ENCODE peak calls at places on chromosomes 3 and 15, in seven cellular contexts. One of them, this sample, is unnamed. For H3K27me3, the result is how much of the 10 kb centered on the place peaks cover.

GRCh38 chr3:194806991-194807685 is 121.5 kb downstream of the FAM43A start:
- DNase-seq in K562: no peak
- DNase-seq in sigmoid colon: no peak
- DNase-seq in suprapubic skin: no peak
- DNase-seq in stomach: no peak
- DNase-seq in tibial nerve: no peak
- DNase-seq in esophagus muscularis mucosa: no peak
- DNase-seq in this sample: no peak

GRCh38 chr3:193598202-193598601 is 5.2 kb downstream of the OPA1 start:
- DNase-seq in K562: no peak
- DNase-seq in sigmoid colon: no peak
- DNase-seq in suprapubic skin: no peak
- DNase-seq in stomach: no peak
- DNase-seq in tibial nerve: no peak
- DNase-seq in esophagus muscularis mucosa: no peak
- DNase-seq in this sample: no peak

GRCh38 chr3:63048927-63049326 is 173.7 kb upstream of the CADPS start:
- DNase-seq in K562: no peak
- DNase-seq in sigmoid colon: no peak
- DNase-seq in suprapubic skin: no peak
- DNase-seq in stomach: no peak
- DNase-seq in tibial nerve: no peak
- DNase-seq in esophagus muscularis mucosa: no peak
- DNase-seq in this sample: no peak

GRCh38 chr3:32147509-32147908 is 41.1 kb downstream of the GPD1L start:
- DNase-seq in K562: no peak
- DNase-seq in sigmoid colon: no peak
- DNase-seq in suprapubic skin: no peak
- DNase-seq in stomach: no peak
- DNase-seq in tibial nerve: no peak
- DNase-seq in esophagus muscularis mucosa: no peak
- DNase-seq in this sample: no peak

GRCh38 chr3:126834596-126835471 is 130.8 kb downstream of the CHCHD6 start:
- DNase-seq in K562: no peak
- DNase-seq in sigmoid colon: peak
- DNase-seq in suprapubic skin: no peak
- DNase-seq in stomach: no peak
- DNase-seq in tibial nerve: no peak
- DNase-seq in esophagus muscularis mucosa: peak
- DNase-seq in this sample: no peak

GRCh38 chr15:60006203-60006782 is 2.2 kb downstream of the FOXB1 start:
- DNase-seq in K562: peak
- DNase-seq in sigmoid colon: no peak
- DNase-seq in suprapubic skin: no peak
- DNase-seq in stomach: no peak
- DNase-seq in tibial nerve: no peak
- DNase-seq in esophagus muscularis mucosa: no peak
- DNase-seq in this sample: no peak

GRCh38 chr3:39130693-39131265 is 22.6 kb downstream of the CSRNP1 start:
- DNase-seq in K562: no peak
- DNase-seq in sigmoid colon: no peak
- DNase-seq in suprapubic skin: no peak
- DNase-seq in stomach: no peak
- DNase-seq in tibial nerve: no peak
- DNase-seq in esophagus muscularis mucosa: no peak
- DNase-seq in this sample: no peak

GRCh38 chr3:137071104-137071503 is 113.3 kb downstream of the IL20RB start:
- DNase-seq in K562: no peak
- DNase-seq in sigmoid colon: no peak
- DNase-seq in suprapubic skin: no peak
- DNase-seq in stomach: no peak
- DNase-seq in tibial nerve: no peak
- DNase-seq in esophagus muscularis mucosa: no peak
- DNase-seq in this sample: no peak

GRCh38 chr15:62649793-62650420 is 392.6 kb upstream of the TPM1 start:
- DNase-seq in K562: no peak
- DNase-seq in sigmoid colon: peak
- DNase-seq in suprapubic skin: no peak
- DNase-seq in stomach: no peak
- DNase-seq in tibial nerve: peak
- DNase-seq in esophagus muscularis mucosa: peak
- DNase-seq in this sample: no peak

DNA sequence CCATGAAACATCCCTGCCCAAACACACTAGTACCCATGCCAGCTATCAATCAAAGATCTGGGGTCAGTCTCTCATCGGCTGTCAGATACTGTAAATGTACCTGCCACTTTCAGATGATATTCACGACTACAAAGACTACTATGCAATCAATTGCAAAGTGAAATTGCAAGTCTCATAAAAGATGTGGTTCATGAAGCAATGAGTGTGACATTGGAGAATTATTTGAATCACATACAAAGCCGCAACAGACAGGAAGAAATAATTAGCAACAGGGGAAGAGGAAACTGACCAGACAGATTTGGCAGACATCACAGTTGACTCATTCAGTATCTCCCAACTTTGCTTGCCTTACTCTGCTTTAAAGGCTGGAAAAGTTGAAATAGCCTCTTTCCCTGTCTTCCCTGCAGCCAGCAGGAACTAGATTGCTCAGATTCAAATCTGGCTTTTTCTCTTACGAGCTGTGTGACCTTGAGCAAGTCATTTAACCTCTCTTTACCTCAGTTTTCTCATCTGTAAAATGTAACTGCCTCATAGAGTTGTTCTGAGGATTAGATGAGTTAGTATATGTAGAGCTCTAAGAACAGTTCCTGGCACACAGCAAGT is 95.7 kb upstream of the C3orf80 start:
- DNase-seq in K562: no peak
- DNase-seq in sigmoid colon: no peak
- DNase-seq in suprapubic skin: no peak
- DNase-seq in stomach: no peak
- DNase-seq in tibial nerve: no peak
- DNase-seq in esophagus muscularis mucosa: no peak
- DNase-seq in this sample: no peak
- TF ChIP-seq EP300 in K562: no peak
- TF ChIP-seq EP300 in sigmoid colon: no peak
- TF ChIP-seq EP300 in suprapubic skin: no peak
- TF ChIP-seq EP300 in stomach: no peak
- TF ChIP-seq EP300 in tibial nerve: peak
- TF ChIP-seq EP300 in esophagus muscularis mucosa: no peak
- TF ChIP-seq EP300 in this sample: no peak

DNA sequence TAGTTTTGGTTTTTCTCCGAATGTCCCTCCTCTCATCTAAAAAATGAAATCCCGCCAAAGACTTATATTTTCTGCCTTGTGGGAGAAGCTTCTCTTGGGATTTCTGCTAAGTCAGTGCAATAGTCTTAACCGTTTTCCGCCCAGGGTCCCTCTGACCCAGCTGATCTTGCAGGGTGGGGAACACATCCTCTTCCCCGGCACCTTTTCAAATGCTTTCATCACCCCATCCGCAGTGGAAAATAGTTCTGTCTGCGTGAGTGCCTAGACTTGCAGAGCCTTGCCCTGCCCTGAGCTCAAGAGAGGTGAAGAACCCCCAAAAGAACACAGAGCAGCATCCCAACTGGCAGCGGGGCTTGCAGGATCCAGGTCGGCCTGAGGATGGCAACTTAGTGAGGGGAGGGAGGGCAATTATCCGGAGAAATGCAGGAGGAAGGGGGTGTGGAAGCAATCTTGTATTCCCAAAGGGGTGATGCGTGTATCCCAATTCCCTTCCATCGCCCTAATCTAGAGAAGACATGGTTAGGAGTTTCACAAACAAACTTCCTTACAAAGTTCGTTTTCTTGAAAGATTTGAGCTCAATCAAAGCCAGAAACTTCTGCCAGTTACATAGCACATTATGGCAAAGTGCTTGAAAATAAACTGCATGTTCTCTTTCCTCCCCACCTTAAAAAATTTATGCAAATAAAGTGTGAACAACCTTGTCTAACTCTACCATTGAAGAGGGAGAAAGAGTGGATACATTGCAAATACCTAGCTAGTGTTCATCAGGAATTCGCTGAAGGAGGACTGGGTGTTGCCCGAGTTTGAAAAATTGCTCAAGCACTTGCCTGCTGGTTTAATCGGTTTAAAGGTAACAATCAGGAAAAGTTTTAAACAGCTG is 79.9 kb downstream of the NR2F2 start:
- DNase-seq in K562: no peak
- DNase-seq in sigmoid colon: no peak
- DNase-seq in suprapubic skin: no peak
- DNase-seq in stomach: no peak
- DNase-seq in tibial nerve: no peak
- DNase-seq in esophagus muscularis mucosa: peak
- DNase-seq in this sample: no peak
- H3K27me3 ChIP-seq in K562: under half
- H3K27me3 ChIP-seq in sigmoid colon: half or more
- H3K27me3 ChIP-seq in suprapubic skin: half or more
- H3K27me3 ChIP-seq in stomach: under half
- H3K27me3 ChIP-seq in tibial nerve: under half
- H3K27me3 ChIP-seq in esophagus muscularis mucosa: under half
- H3K27me3 ChIP-seq in this sample: under half

GRCh38 chr15:78340243-78341056 is at the start of gene CRABP1:
- DNase-seq in K562: no peak
- DNase-seq in sigmoid colon: no peak
- DNase-seq in suprapubic skin: no peak
- DNase-seq in stomach: no peak
- DNase-seq in tibial nerve: no peak
- DNase-seq in esophagus muscularis mucosa: no peak
- DNase-seq in this sample: no peak
- TF ChIP-seq POLR2A in K562: no peak
- TF ChIP-seq POLR2A in sigmoid colon: no peak
- TF ChIP-seq POLR2A in suprapubic skin: no peak
- TF ChIP-seq POLR2A in stomach: no peak
- TF ChIP-seq POLR2A in tibial nerve: no peak
- TF ChIP-seq POLR2A in esophagus muscularis mucosa: no peak
- TF ChIP-seq POLR2A in this sample: no peak

GRCh38 chr3:154022603-154023002 is 98.6 kb upstream of the ARHGEF26 start:
- DNase-seq in K562: no peak
- DNase-seq in sigmoid colon: no peak
- DNase-seq in suprapubic skin: no peak
- DNase-seq in stomach: no peak
- DNase-seq in tibial nerve: no peak
- DNase-seq in esophagus muscularis mucosa: no peak
- DNase-seq in this sample: no peak

GRCh38 chr3:154023148-154023547 is 98.0 kb upstream of the ARHGEF26 start:
- DNase-seq in K562: no peak
- DNase-seq in sigmoid colon: no peak
- DNase-seq in suprapubic skin: no peak
- DNase-seq in stomach: no peak
- DNase-seq in tibial nerve: no peak
- DNase-seq in esophagus muscularis mucosa: no peak
- DNase-seq in this sample: no peak

GRCh38 chr3:154025007-154025406 is 96.2 kb upstream of the ARHGEF26 start:
- DNase-seq in K562: no peak
- DNase-seq in sigmoid colon: no peak
- DNase-seq in suprapubic skin: no peak
- DNase-seq in stomach: no peak
- DNase-seq in tibial nerve: no peak
- DNase-seq in esophagus muscularis mucosa: no peak
- DNase-seq in this sample: no peak
- TF ChIP-seq EP300 in K562: no peak
- TF ChIP-seq EP300 in sigmoid colon: no peak
- TF ChIP-seq EP300 in suprapubic skin: no peak
- TF ChIP-seq EP300 in stomach: no peak
- TF ChIP-seq EP300 in tibial nerve: no peak
- TF ChIP-seq EP300 in esophagus muscularis mucosa: no peak
- TF ChIP-seq EP300 in this sample: no peak

GRCh38 chr3:179663093-179663492 is 10.3 kb downstream of the USP13 start:
- DNase-seq in K562: no peak
- DNase-seq in sigmoid colon: no peak
- DNase-seq in suprapubic skin: no peak
- DNase-seq in stomach: no peak
- DNase-seq in tibial nerve: no peak
- DNase-seq in esophagus muscularis mucosa: no peak
- DNase-seq in this sample: no peak
- H3K27me3 ChIP-seq in K562: under half
- H3K27me3 ChIP-seq in sigmoid colon: under half
- H3K27me3 ChIP-seq in suprapubic skin: under half
- H3K27me3 ChIP-seq in stomach: under half
- H3K27me3 ChIP-seq in tibial nerve: under half
- H3K27me3 ChIP-seq in esophagus muscularis mucosa: under half
- H3K27me3 ChIP-seq in this sample: under half

GRCh38 chr3:38117748-38118420 is 19.0 kb downstream of the ACAA1 start:
- DNase-seq in K562: peak
- DNase-seq in sigmoid colon: peak
- DNase-seq in suprapubic skin: peak
- DNase-seq in stomach: peak
- DNase-seq in tibial nerve: peak
- DNase-seq in esophagus muscularis mucosa: no peak
- DNase-seq in this sample: no peak
- TF ChIP-seq POLR2A in K562: peak
- TF ChIP-seq POLR2A in sigmoid colon: no peak
- TF ChIP-seq POLR2A in suprapubic skin: no peak
- TF ChIP-seq POLR2A in stomach: no peak
- TF ChIP-seq POLR2A in tibial nerve: no peak
- TF ChIP-seq POLR2A in esophagus muscularis mucosa: no peak
- TF ChIP-seq POLR2A in this sample: no peak

GRCh38 chr15:92636401-92636949 is 19.1 kb downstream of the FAM174B start:
- DNase-seq in K562: no peak
- DNase-seq in sigmoid colon: no peak
- DNase-seq in suprapubic skin: no peak
- DNase-seq in stomach: peak
- DNase-seq in tibial nerve: no peak
- DNase-seq in esophagus muscularis mucosa: no peak
- DNase-seq in this sample: no peak
- TF ChIP-seq EP300 in K562: no peak
- TF ChIP-seq EP300 in sigmoid colon: no peak
- TF ChIP-seq EP300 in suprapubic skin: no peak
- TF ChIP-seq EP300 in stomach: no peak
- TF ChIP-seq EP300 in tibial nerve: no peak
- TF ChIP-seq EP300 in esophagus muscularis mucosa: no peak
- TF ChIP-seq EP300 in this sample: no peak

GRCh38 chr3:116873142-116873541 is 163.6 kb downstream of the TUSC7 start:
- DNase-seq in K562: no peak
- DNase-seq in sigmoid colon: no peak
- DNase-seq in suprapubic skin: no peak
- DNase-seq in stomach: no peak
- DNase-seq in tibial nerve: no peak
- DNase-seq in esophagus muscularis mucosa: no peak
- DNase-seq in this sample: no peak
- H3K27me3 ChIP-seq in K562: under half
- H3K27me3 ChIP-seq in sigmoid colon: under half
- H3K27me3 ChIP-seq in suprapubic skin: under half
- H3K27me3 ChIP-seq in stomach: under half
- H3K27me3 ChIP-seq in tibial nerve: under half
- H3K27me3 ChIP-seq in esophagus muscularis mucosa: under half
- H3K27me3 ChIP-seq in this sample: under half